ENCODE peak calls at places on chromosomes 7 and 10, in six cellular contexts. R is anterior cingulate cortex, Z is left lobe of liver, T is dorsolateral prefrontal cortex, P is NCI-H1417 treated with DMSO at 0.1 percent for 48 hours, U is NCI-H460. S is an unnamed sample.

GRCh38 chr10:25029519-25029918 is 13.1 kb downstream of the THNSL1 start:
- DNase-seq in U (no peak), R (no peak), P (no peak), T (no peak), Z (no peak), S (no peak)

GRCh38 chr10:48476279-48476982 is 128.4 kb downstream of the ARHGAP22 start:
- DNase-seq in U (no peak), T (no peak), Z (peak; percentile 29), P (no peak), R (no peak), S (no peak)

GRCh38 chr7:25636871-25637283 is 408.6 kb upstream of the NPVF start:
- DNase-seq in R (no peak), T (no peak), P (no peak), Z (no peak), U (no peak), S (no peak)

GRCh38 chr7:91551377-91552175 is 287.3 kb downstream of the FZD1 start:
- DNase-seq in Z (no peak), R (no peak), U (no peak), T (no peak), P (no peak), S (no peak)

GRCh38 chr10:35027567-35027966 is 62.6 kb downstream of the CUL2 start:
- DNase-seq in T (no peak), R (no peak), Z (no peak), P (no peak), U (peak; percentile 11), S (no peak)

GRCh38 chr7:81410471-81411117 is 359.3 kb downstream of the HGF start:
- DNase-seq in R (no peak), Z (no peak), U (no peak), P (no peak), T (no peak), S (no peak)

GRCh38 chr10:11538834-11539190 is 72.6 kb downstream of the USP6NL start:
- DNase-seq in R (no peak), Z (no peak), U (no peak), P (no peak), T (no peak), S (no peak)

GRCh38 chr10:104688251-104688650 is 47.2 kb downstream of the SORCS3 start:
- DNase-seq in T (peak; percentile 12), U (no peak), R (peak; percentile 81), P (no peak), Z (no peak), S (peak; percentile 79)

GRCh38 chr7:92633211-92633906 is 43.2 kb upstream of the FAM133B start:
- DNase-seq in Z (no peak), R (no peak), U (peak; percentile 56), T (no peak), P (no peak), S (peak; percentile 33)

GRCh38 chr7:46512901-46513431 is 591.9 kb upstream of the IGFBP3 start:
- DNase-seq in U (peak; percentile 90), T (no peak), Z (no peak), P (no peak), R (no peak), S (no peak)

GRCh38 chr7:149202831-149203231 is 7.5 kb downstream of the ZNF282 start:
- DNase-seq in R (no peak), Z (no peak), T (no peak), P (no peak), U (no peak), S (no peak)

GRCh38 chr7:34759477-34760125 is 101.6 kb downstream of the NPSR1 start:
- DNase-seq in P (no peak), U (peak; percentile 56), T (no peak), Z (no peak), R (no peak), S (no peak)

GRCh38 chr10:50385610-50386009 is 134.3 kb upstream of the ASAH2 start:
- DNase-seq in U (no peak), T (no peak), Z (peak; percentile 49), R (peak; percentile 11), P (no peak), S (no peak)

S was measured in occipital lobe.